ENCODE peak calls at places on chromosomes 4 and X, in five cellular contexts. E, I, K, O and C are unnamed samples.

GRCh38 chrX:121802881-121803412 is 755.5 kb downstream of the GLUD2 start:
- DNase-seq in E (no peak), I (no peak), K (no peak), O (no peak), C (no peak)

GRCh38 chr4:91064157-91064853 is 937.1 kb downstream of the CCSER1 start:
- DNase-seq in O (peak), I (no peak), E (peak), K (no peak), C (no peak)

GRCh38 chr4:14568356-14568755 is 433.9 kb upstream of the CPEB2 start:
- DNase-seq in K (no peak), O (no peak), I (no peak), E (no peak), C (no peak)

GRCh38 chr4:54696649-54697048 is 38.9 kb downstream of the KIT start:
- DNase-seq in I (no peak), O (no peak), E (no peak), K (no peak), C (no peak)

GRCh38 chr4:146192060-146192459 is 16.5 kb downstream of the LSM6 start:
- DNase-seq in O (no peak), I (no peak), K (no peak), E (no peak), C (no peak)

GRCh38 chr4:14028862-14029261 is 401.3 kb upstream of the BOD1L1 start:
- DNase-seq in K (no peak), O (no peak), E (no peak), I (no peak), C (no peak)

GRCh38 chr4:1245481-1246051 is 3.4 kb downstream of the CTBP1 start:
- DNase-seq in O (no peak), E (peak), I (no peak), K (no peak), C (peak)

GRCh38 chr4:41537267-41537890 is 578 bp upstream of the LIMCH1 start:
- DNase-seq in K (no peak), O (peak), I (no peak), E (no peak), C (no peak)

GRCh38 chr4:124096290-124096689 is 616.2 kb downstream of the ANKRD50 start:
- DNase-seq in K (no peak), I (no peak), E (no peak), O (no peak), C (no peak)

GRCh38 chr4:83556006-83556712 is 20.3 kb downstream of the GPAT3 start:
- DNase-seq in K (no peak), E (no peak), O (no peak), I (no peak), C (no peak)